ENCODE peak calls at places on chromosomes 1 and 21, in seven cellular contexts. Q is NCI-H1694 treated with DMSO at 0.1 percent for 48 hours; R is right cardiac atrium; D is activated T-cell treated with anti-CD3 and anti-CD28 coated beads for 1 hour; A is HFF-Myc; K is neural crest cell; X is Jurkat, Clone E6-1. N is an unnamed sample.

GRCh38 chr1:1873186-1873585 is 17.7 kb downstream of the GNB1 start:
- DNase-seq in R (peak; percentile 62), A (no peak), Q (no peak), D (no peak), K (no peak), X (no peak), N (no peak)

GRCh38 chr1:38005195-38006007 is at the start of gene FHL3:
- DNase-seq in R (peak; percentile 70), K (no peak), D (no peak), A (no peak), Q (no peak), X (peak; percentile 33), N (no peak)

GRCh38 chr1:233375653-233376052 is 48.1 kb downstream of the MAP3K21 start:
- DNase-seq in Q (no peak), X (no peak), D (no peak), A (no peak), K (no peak), R (no peak), N (no peak)

GRCh38 chr1:93827128-93827527 is 51.9 kb downstream of the DNTTIP2 start:
- DNase-seq in D (no peak), R (no peak), X (no peak), K (no peak), Q (peak; percentile 97), A (no peak), N (no peak)

GRCh38 chr1:211553549-211553948 is 25.4 kb downstream of the SLC30A1 start:
- DNase-seq in D (no peak), R (no peak), Q (no peak), X (no peak), K (no peak), A (no peak), N (no peak)

GRCh38 chr1:231951399-231951798 is 324.8 kb downstream of the DISC1 start:
- DNase-seq in K (no peak), D (no peak), R (no peak), X (no peak), A (no peak), Q (no peak), N (no peak)

GRCh38 chr1:47894718-47895393 is 102.3 kb downstream of the TRABD2B start:
- DNase-seq in Q (no peak), K (no peak), X (no peak), D (no peak), R (peak; percentile 26), A (no peak), N (no peak)

GRCh38 chr1:7633521-7634245 is 137.4 kb upstream of the VAMP3 start:
- DNase-seq in X (peak; percentile 27), A (no peak), D (no peak), K (no peak), R (no peak), Q (no peak), N (no peak)

GRCh38 chr1:6727535-6727934 is 25.9 kb upstream of the DNAJC11 start:
- DNase-seq in A (no peak), D (peak; percentile 65), R (peak; percentile 50), X (peak; percentile 48), K (peak; percentile 77), Q (peak; percentile 70), N (peak; percentile 40)

GRCh38 chr1:94456736-94457135 is 38.5 kb downstream of the ABCD3 start:
- DNase-seq in R (no peak), X (no peak), D (no peak), Q (no peak), K (no peak), A (no peak), N (no peak)

GRCh38 chr1:3702528-3702927 is 49.7 kb upstream of the CCDC27 start:
- DNase-seq in R (no peak), K (no peak), D (no peak), X (no peak), Q (no peak), A (no peak), N (no peak)

GRCh38 chr1:112540395-112540794 is 31.6 kb downstream of the WNT2B start:
- DNase-seq in K (no peak), D (no peak), A (no peak), X (no peak), Q (no peak), R (no peak), N (no peak)

GRCh38 chr1:29237906-29238600 is 1.7 kb downstream of the PTPRU start:
- DNase-seq in D (no peak), X (no peak), A (no peak), R (peak; percentile 60), Q (no peak), K (peak; percentile 36), N (no peak)

GRCh38 chr21:34266322-34266721 is 97.5 kb upstream of the KCNE2 start:
- DNase-seq in D (no peak), R (no peak), K (no peak), A (no peak), Q (no peak), X (no peak), N (no peak)

GRCh38 chr1:108854226-108855019 is 2.5 kb downstream of the AKNAD1 start:
- DNase-seq in Q (no peak), D (no peak), K (no peak), R (no peak), X (no peak), A (no peak), N (no peak)

GRCh38 chr1:171883844-171884243 is 42.5 kb downstream of the DNM3 start:
- DNase-seq in K (no peak), Q (no peak), R (no peak), D (no peak), X (peak; percentile 75), A (no peak), N (no peak)

GRCh38 chr1:192066202-192066601 is 92.1 kb upstream of the RGS18 start:
- DNase-seq in Q (no peak), D (no peak), R (no peak), X (no peak), A (no peak), K (no peak), N (no peak)

GRCh38 chr1:12059722-12060464 is 3.2 kb upstream of the TNFRSF8 start:
- DNase-seq in X (no peak), R (no peak), K (no peak), Q (no peak), D (no peak), A (no peak), N (no peak)

N was measured in effector memory CD8-positive, alpha-beta T cell.